ENCODE peak calls at places on chromosomes 1 and 21, in five cellular contexts. S, P, L, F and Y are unnamed samples.
A peak's percentile ranks its signal among the peaks of the same experiment; 100 is the strongest.

GRCh38 chr1:192824511-192824910 is 15.7 kb downstream of the RGS2 start:
- DNase-seq in L (no peak), P (no peak), F (no peak), S (no peak), Y (no peak)

GRCh38 chr1:67489643-67490042 is 59.4 kb upstream of the SERBP1 start:
- DNase-seq in P (peak; percentile 15), L (peak; percentile 0), F (peak; percentile 19), S (no peak), Y (peak; percentile 31)

GRCh38 chr1:241156231-241156965 is 200.6 kb downstream of the RGS7 start:
- DNase-seq in F (no peak), P (peak; percentile 2), S (no peak), L (no peak), Y (no peak)

GRCh38 chr1:77545970-77546369 is 136.5 kb downstream of the ZZZ3 start:
- DNase-seq in F (no peak), L (no peak), P (peak; percentile 54), S (no peak), Y (no peak)

GRCh38 chr1:94622757-94623156 is 81.2 kb upstream of the F3 start:
- DNase-seq in P (peak; percentile 61), F (no peak), L (no peak), S (no peak), Y (no peak)

GRCh38 chr1:48823161-48823560 is 46.5 kb upstream of the BEND5 start:
- DNase-seq in P (no peak), F (no peak), S (no peak), L (no peak), Y (no peak)

GRCh38 chr1:178533547-178533946 is 20.6 kb downstream of the TEX35 start:
- DNase-seq in S (no peak), P (no peak), F (no peak), L (no peak), Y (no peak)

GRCh38 chr1:203582568-203582967 is 44.1 kb upstream of the ATP2B4 start:
- DNase-seq in S (no peak), P (no peak), L (no peak), F (no peak), Y (no peak)

GRCh38 chr1:32917521-32917920 is 16.3 kb upstream of the TMEM54 start:
- DNase-seq in F (no peak), S (no peak), L (no peak), P (no peak), Y (no peak)

GRCh38 chr1:17080881-17081280 is 27.0 kb upstream of the SDHB start:
- DNase-seq in S (no peak), P (no peak), L (no peak), F (no peak), Y (no peak)

GRCh38 chr1:12600880-12601633 is 17.0 kb downstream of the DHRS3 start:
- DNase-seq in S (peak; percentile 47), L (no peak), F (peak; percentile 72), P (no peak), Y (peak; percentile 44)

GRCh38 chr21:22791376-22791775 is 1793.2 kb downstream of the NCAM2 start:
- DNase-seq in L (no peak), F (no peak), S (no peak), P (no peak), Y (no peak)

GRCh38 chr21:45439901-45440461 is 35.0 kb downstream of the COL18A1 start:
- DNase-seq in L (no peak), F (no peak), S (no peak), P (no peak), Y (no peak)

GRCh38 chr1:26276432-26276838 is 3.5 kb upstream of the SH3BGRL3 start:
- DNase-seq in L (no peak), F (no peak), S (no peak), P (no peak), Y (no peak)

GRCh38 chr1:201020040-201020591 is 3.4 kb downstream of the KIF21B start:
- DNase-seq in F (no peak), P (no peak), L (no peak), S (no peak), Y (no peak)

GRCh38 chr21:21183092-21183491 is 184.9 kb downstream of the NCAM2 start:
- DNase-seq in P (peak; percentile 17), F (no peak), S (no peak), L (no peak), Y (no peak)

GRCh38 chr21:43619856-43620255 is 39.4 kb downstream of the HSF2BP start:
- DNase-seq in F (no peak), L (no peak), S (no peak), P (no peak), Y (no peak)

DNA sequence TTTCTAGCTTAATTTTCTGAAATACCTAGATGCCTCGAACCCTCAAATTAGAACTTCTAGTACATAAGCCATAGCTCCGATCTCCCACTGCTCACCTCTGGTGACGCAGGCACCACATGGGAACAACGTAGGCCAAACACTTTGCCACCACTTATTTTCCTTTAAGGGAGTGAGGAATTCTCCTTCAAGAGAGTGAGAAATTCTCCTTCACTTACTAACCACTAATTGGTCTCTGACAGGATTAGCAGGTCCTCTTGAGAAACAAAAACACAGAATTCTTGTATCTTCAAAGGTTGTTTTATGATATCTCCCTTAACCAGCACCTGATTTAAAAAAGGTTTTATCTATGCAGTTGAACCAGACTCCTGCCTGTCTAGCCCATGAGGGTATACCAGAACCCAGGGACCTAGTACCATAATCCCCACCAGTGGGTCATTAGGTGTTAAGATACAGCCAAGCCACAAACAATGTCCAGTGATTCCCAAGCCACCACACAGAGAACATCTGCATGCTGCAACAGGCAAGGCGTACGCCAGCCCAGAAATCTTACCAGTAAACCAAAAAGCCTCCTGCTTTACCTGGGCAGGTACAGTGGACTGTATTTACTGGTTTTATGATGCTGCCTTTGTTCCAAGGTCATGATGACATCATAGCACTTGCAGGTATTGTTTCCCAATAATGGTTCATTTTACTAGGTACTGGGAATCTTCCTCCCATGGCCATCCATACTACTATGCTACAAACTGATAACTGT is 20.3 kb upstream of the CXADR start:
- DNase-seq in L (no peak), P (no peak), F (no peak), S (no peak), Y (no peak)
- TF ChIP-seq RCOR1 in L (no peak), P (no peak), F (no peak), S (no peak), Y (no peak)

GRCh38 chr1:96234299-96234698 is 487.3 kb upstream of the PTBP2 start:
- DNase-seq in S (peak; percentile 0), F (no peak), L (no peak), P (peak; percentile 42), Y (no peak)
- TF ChIP-seq RCOR1 in S (no peak), F (no peak), L (no peak), P (no peak), Y (no peak)

DNA sequence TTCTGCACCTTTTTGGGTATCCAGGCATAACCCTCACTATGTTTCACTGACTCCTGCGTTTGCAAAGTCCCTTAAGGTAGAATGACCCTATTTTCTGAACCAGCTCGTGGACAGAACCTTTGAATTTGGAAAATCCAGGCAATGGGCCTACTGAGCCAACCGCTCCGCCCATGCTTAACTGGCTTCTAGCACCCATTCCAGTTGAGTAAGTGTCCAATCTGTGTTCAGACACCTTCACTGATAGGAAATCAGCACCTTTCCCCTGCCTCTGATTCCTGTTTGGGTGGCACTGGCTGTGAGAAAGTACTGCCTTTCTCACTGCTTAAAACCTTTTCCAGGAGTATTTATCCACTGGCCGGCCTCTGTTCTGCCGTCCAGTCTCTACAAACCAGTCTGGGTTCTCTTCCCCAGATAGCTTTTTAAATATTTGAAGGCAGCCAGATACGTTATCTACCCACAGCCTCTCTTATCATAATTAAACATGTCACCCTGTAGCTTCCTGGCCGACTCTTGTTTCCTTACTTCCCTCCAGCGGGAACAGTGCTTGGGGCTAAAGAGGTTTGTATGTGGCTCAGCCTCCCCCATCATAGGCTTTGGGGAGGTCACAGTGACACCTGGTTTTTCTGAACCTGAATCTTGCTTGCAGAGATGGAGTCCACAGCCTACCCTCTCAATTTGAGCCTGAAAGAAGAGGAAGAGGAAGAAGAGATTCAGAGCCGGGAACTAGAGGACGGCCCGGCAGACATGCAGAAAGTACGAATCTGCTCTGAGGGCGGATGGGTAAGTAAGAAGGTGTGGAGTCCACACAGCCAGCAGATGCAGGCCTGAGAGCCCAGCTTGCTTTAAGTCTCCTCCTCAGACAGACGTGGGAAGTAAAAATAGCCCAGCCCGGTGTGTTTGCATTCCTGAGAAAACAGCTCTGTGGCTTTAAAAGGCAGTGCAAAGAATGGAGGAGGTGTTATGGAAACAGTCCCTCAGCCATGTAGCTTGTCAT is 1.3 kb downstream of the POGK start:
- DNase-seq in L (no peak), P (peak; percentile 46), S (no peak), F (peak; percentile 70), Y (peak; percentile 20)
- TF ChIP-seq RCOR1 in L (no peak), P (no peak), S (no peak), F (no peak), Y (no peak)

GRCh38 chr1:88318746-88319145 is 365.3 kb upstream of the PKN2 start:
- DNase-seq in P (no peak), L (no peak), F (no peak), S (no peak), Y (no peak)
- TF ChIP-seq RCOR1 in P (no peak), L (no peak), F (no peak), S (no peak), Y (no peak)

GRCh38 chr1:53766194-53766748 is 27.3 kb upstream of the GLIS1 start:
- DNase-seq in P (no peak), L (no peak), F (no peak), S (no peak), Y (no peak)

GRCh38 chr1:53763911-53764310 is 24.9 kb upstream of the GLIS1 start:
- DNase-seq in S (no peak), L (no peak), P (no peak), F (no peak), Y (no peak)

GRCh38 chr1:53766766-53767409 is 27.9 kb upstream of the GLIS1 start:
- DNase-seq in L (no peak), S (no peak), F (no peak), P (peak; percentile 68), Y (no peak)

GRCh38 chr1:53765656-53766055 is 26.7 kb upstream of the GLIS1 start:
- DNase-seq in S (no peak), F (no peak), L (no peak), P (peak; percentile 72), Y (no peak)

DNA sequence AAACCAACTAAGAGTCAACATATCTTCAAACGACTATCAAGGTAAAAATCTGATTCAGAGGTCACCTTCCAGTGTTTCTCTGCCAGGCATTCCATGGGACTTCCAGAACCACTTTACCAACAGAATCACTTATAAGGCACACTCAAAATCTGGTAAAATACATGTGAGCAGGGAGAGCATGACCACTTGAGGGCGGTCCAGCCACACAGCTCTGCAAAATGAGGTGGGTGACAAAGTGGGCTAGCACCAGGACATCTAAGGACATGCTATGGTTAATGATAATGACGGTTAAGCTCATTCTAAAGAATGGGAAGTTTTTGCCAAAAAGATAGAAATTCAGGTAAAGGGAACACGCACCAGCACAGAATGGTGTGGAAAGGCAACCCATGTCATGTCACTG is 24.5 kb upstream of the GLIS1 start:
- DNase-seq in P (no peak), S (no peak), F (no peak), L (no peak), Y (no peak)
- TF ChIP-seq RCOR1 in P (no peak), S (no peak), F (no peak), L (no peak), Y (no peak)